ENCODE peak calls at places on chromosome 21, in four cellular contexts. One of them, this sample, is unnamed.

GRCh38 chr21:32994305-32994704 is 31.4 kb upstream of the OLIG2 start:
- DNase-seq in effector memory CD4-positive, alpha-beta T cell: no peak
- DNase-seq in transverse colon: no peak
- DNase-seq in tibial artery: no peak
- DNase-seq in this sample: peak; percentile 52

GRCh38 chr21:31668651-31669491 is 9.4 kb downstream of the SOD1 start:
- DNase-seq in transverse colon: no peak
- DNase-seq in effector memory CD4-positive, alpha-beta T cell: no peak
- DNase-seq in tibial artery: no peak
- DNase-seq in this sample: no peak

GRCh38 chr21:38321568-38321967 is 64.8 kb downstream of the KCNJ15 start:
- DNase-seq in tibial artery: no peak
- DNase-seq in effector memory CD4-positive, alpha-beta T cell: no peak
- DNase-seq in transverse colon: no peak
- DNase-seq in this sample: no peak

GRCh38 chr21:38081663-38082062 is 165.4 kb upstream of the KCNJ6 start:
- DNase-seq in transverse colon: no peak
- DNase-seq in tibial artery: no peak
- DNase-seq in effector memory CD4-positive, alpha-beta T cell: no peak
- DNase-seq in this sample: no peak

GRCh38 chr21:33943293-33943692 is 27.7 kb upstream of the ATP5PO start:
- DNase-seq in transverse colon: no peak
- DNase-seq in tibial artery: no peak
- DNase-seq in effector memory CD4-positive, alpha-beta T cell: no peak
- DNase-seq in this sample: no peak

GRCh38 chr21:39774252-39774651 is 29.3 kb downstream of the IGSF5 start:
- DNase-seq in tibial artery: no peak
- DNase-seq in effector memory CD4-positive, alpha-beta T cell: no peak
- DNase-seq in transverse colon: no peak
- DNase-seq in this sample: no peak

GRCh38 chr21:31135536-31136184 is 97.4 kb upstream of the KRTAP19-8 start:
- DNase-seq in transverse colon: no peak
- DNase-seq in effector memory CD4-positive, alpha-beta T cell: no peak
- DNase-seq in tibial artery: no peak
- DNase-seq in this sample: no peak

GRCh38 chr21:37060296-37060695 is 12.6 kb downstream of the PIGP start:
- DNase-seq in effector memory CD4-positive, alpha-beta T cell: no peak
- DNase-seq in tibial artery: peak; percentile 48
- DNase-seq in transverse colon: peak; percentile 68
- DNase-seq in this sample: peak; percentile 99

GRCh38 chr21:21101911-21102310 is 103.7 kb downstream of the NCAM2 start:
- DNase-seq in tibial artery: no peak
- DNase-seq in transverse colon: no peak
- DNase-seq in effector memory CD4-positive, alpha-beta T cell: no peak
- DNase-seq in this sample: peak; percentile 91

GRCh38 chr21:14366998-14367397 is 15.9 kb downstream of the HSPA13 start:
- DNase-seq in tibial artery: no peak
- DNase-seq in transverse colon: no peak
- DNase-seq in effector memory CD4-positive, alpha-beta T cell: no peak
- DNase-seq in this sample: no peak

GRCh38 chr21:27802816-27803475 is 836.1 kb upstream of the ADAMTS5 start:
- DNase-seq in effector memory CD4-positive, alpha-beta T cell: no peak
- DNase-seq in transverse colon: peak; percentile 39
- DNase-seq in tibial artery: no peak
- DNase-seq in this sample: peak; percentile 80

GRCh38 chr21:26199471-26199870 is 28.9 kb upstream of the APP start:
- DNase-seq in effector memory CD4-positive, alpha-beta T cell: no peak
- DNase-seq in tibial artery: no peak
- DNase-seq in transverse colon: no peak
- DNase-seq in this sample: peak; percentile 49

GRCh38 chr21:32412998-32413504 is 545 bp downstream of the EVA1C start:
- DNase-seq in tibial artery: peak; percentile 68
- DNase-seq in effector memory CD4-positive, alpha-beta T cell: peak; percentile 6
- DNase-seq in transverse colon: peak; percentile 86
- DNase-seq in this sample: no peak

GRCh38 chr21:15841856-15842564 is 112.2 kb downstream of the USP25 start:
- DNase-seq in tibial artery: no peak
- DNase-seq in transverse colon: no peak
- DNase-seq in effector memory CD4-positive, alpha-beta T cell: no peak
- DNase-seq in this sample: peak; percentile 87

GRCh38 chr21:14836950-14837349 is 227.8 kb downstream of the NRIP1 start:
- DNase-seq in tibial artery: no peak
- DNase-seq in transverse colon: no peak
- DNase-seq in effector memory CD4-positive, alpha-beta T cell: no peak
- DNase-seq in this sample: no peak

GRCh38 chr21:32917392-32918135 is 108.2 kb upstream of the OLIG2 start:
- DNase-seq in effector memory CD4-positive, alpha-beta T cell: no peak
- DNase-seq in transverse colon: no peak
- DNase-seq in tibial artery: peak; percentile 48
- DNase-seq in this sample: peak; percentile 34

GRCh38 chr21:29585462-29585861 is 286.7 kb downstream of the BACH1 start:
- DNase-seq in transverse colon: no peak
- DNase-seq in effector memory CD4-positive, alpha-beta T cell: no peak
- DNase-seq in tibial artery: no peak
- DNase-seq in this sample: no peak
- H3K4me3 ChIP-seq in transverse colon: no peak overlapping the region
- H3K4me3 ChIP-seq in effector memory CD4-positive, alpha-beta T cell: no peak overlapping the region
- H3K4me3 ChIP-seq in tibial artery: no peak overlapping the region
- H3K4me3 ChIP-seq in this sample: no peak overlapping the region

DNA sequence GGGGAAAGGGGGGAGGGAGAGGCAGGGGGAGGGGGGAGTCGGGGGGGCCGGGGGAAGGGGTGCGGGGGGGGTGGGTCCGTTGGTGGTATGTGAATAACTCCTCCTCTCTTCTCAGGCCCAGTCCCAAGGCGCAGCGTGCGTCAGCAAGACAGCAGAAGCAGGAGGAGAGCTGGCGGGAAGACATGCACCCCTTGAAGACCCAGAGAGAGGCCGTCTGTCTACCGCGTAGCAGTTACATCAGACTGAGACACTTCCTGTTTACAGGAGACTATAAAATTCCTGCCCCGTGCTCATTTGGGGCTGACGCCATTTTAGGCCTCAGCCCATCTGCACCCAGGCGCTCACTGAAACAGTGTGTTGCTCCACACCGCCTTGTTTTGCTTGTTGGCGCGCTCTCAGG is 55.3 kb downstream of the SETD4 start:
- DNase-seq in transverse colon: peak; percentile 51
- DNase-seq in effector memory CD4-positive, alpha-beta T cell: no peak
- DNase-seq in tibial artery: no peak
- DNase-seq in this sample: peak; percentile 7
- H3K4me3 ChIP-seq in transverse colon: no peak overlapping the region
- H3K4me3 ChIP-seq in effector memory CD4-positive, alpha-beta T cell: no peak overlapping the region
- H3K4me3 ChIP-seq in tibial artery: no peak overlapping the region
- H3K4me3 ChIP-seq in this sample: no peak overlapping the region

GRCh38 chr21:45431781-45432572 is 27.0 kb downstream of the COL18A1 start:
- DNase-seq in effector memory CD4-positive, alpha-beta T cell: no peak
- DNase-seq in transverse colon: no peak
- DNase-seq in tibial artery: no peak
- DNase-seq in this sample: no peak
- H3K4me3 ChIP-seq in effector memory CD4-positive, alpha-beta T cell: no peak overlapping the region
- H3K4me3 ChIP-seq in transverse colon: no peak overlapping the region
- H3K4me3 ChIP-seq in tibial artery: peak overlapping the region; percentile 6
- H3K4me3 ChIP-seq in this sample: no peak overlapping the region

DNA sequence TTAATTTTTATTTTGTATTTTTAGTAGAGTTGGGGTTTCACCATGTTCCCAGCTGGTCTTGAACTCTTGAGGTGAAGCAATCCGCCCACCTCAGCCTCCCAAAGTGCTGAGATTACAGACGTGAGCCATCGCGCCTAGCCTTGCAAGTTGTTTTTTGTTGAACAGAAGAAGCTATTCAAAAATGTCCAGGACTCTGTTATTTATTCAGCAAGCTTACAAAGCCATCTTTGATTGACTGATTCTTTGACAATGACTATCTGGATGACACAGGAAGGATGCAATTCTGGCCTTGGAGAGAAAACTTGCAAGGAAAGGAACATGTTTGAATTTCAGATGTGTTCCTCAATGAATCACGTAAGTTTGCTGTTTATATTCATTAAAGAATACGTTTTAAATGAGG is 63.5 kb downstream of the MAP3K7CL start:
- DNase-seq in tibial artery: no peak
- DNase-seq in transverse colon: no peak
- DNase-seq in effector memory CD4-positive, alpha-beta T cell: no peak
- DNase-seq in this sample: peak; percentile 30
- H3K4me3 ChIP-seq in tibial artery: no peak overlapping the region
- H3K4me3 ChIP-seq in transverse colon: no peak overlapping the region
- H3K4me3 ChIP-seq in effector memory CD4-positive, alpha-beta T cell: no peak overlapping the region
- H3K4me3 ChIP-seq in this sample: no peak overlapping the region

DNA sequence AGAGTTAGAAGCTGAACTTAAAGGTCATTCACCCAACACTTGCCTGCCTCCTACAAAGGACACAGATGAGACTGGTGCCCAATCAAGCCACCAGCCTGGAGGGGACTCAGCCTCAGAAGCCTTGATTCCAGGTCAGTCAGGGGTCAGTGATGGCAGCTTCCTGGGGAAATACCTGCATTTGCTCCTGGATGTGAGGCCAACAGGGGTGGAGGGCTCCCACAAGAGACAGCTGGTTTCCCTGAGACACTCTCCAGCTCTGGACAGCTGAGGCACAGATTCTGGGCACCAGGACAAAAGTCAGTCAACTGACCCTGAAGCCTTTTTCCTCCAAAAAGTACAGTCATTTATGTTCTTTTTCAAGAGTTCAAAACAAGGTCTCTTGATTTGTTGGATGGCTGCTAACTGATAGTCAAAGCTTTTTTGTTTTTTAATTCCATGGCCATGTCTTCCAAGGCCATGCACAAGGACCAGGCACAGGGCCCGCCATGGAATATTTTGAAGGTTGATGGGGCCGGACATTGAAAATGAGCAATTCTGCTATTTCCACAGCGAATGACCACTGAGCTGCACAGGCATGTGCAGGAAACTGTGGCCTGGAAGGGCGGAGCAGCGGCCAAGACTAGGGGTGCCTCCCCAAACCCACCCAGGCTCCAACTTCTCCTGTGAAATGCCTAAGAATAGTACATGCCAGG is 1.8 kb downstream of the C2CD2 start:
- DNase-seq in effector memory CD4-positive, alpha-beta T cell: no peak
- DNase-seq in transverse colon: no peak
- DNase-seq in tibial artery: no peak
- DNase-seq in this sample: no peak
- H3K4me3 ChIP-seq in effector memory CD4-positive, alpha-beta T cell: no peak overlapping the region
- H3K4me3 ChIP-seq in transverse colon: no peak overlapping the region
- H3K4me3 ChIP-seq in tibial artery: peak overlapping the region; percentile 96
- H3K4me3 ChIP-seq in this sample: peak overlapping the region; percentile 63